ENCODE peak calls at places on chromosome 5, in nine cellular contexts. N is neural progenitor cell; C is GM23248; D is CD4-positive, alpha-beta memory T cell; O is endothelial cell of umbilical vein; G is osteoblast; H is CD8-positive, alpha-beta memory T cell; X is effector memory CD4-positive, alpha-beta T cell; W is breast epithelium. P is an unnamed sample.
A peak's percentile ranks its signal among the peaks of the same experiment; 100 is the strongest.

GRCh38 chr5:123511290-123511647 is 708 bp upstream of the CSNK1G3 start:
- DNase-seq in N (peak; percentile 17), C (peak; percentile 69), D (no peak), O (no peak), G (peak; percentile 72), H (no peak), X (no peak), W (no peak), P (no peak)

GRCh38 chr5:61333351-61334223 is 1.5 kb downstream of the ZSWIM6 start:
- DNase-seq in N (peak; percentile 68), C (peak; percentile 74), D (peak; percentile 56), O (peak; percentile 46), G (peak; percentile 83), H (peak; percentile 35), X (no peak), W (no peak), P (peak; percentile 29)

GRCh38 chr5:57082441-57083067 is 91.3 kb upstream of the GPBP1 start:
- DNase-seq in N (no peak), C (peak; percentile 34), D (no peak), O (peak; percentile 32), G (no peak), H (no peak), X (no peak), W (no peak), P (peak; percentile 4)

GRCh38 chr5:169631360-169631759 is 5.7 kb upstream of the DOCK2 start:
- DNase-seq in N (no peak), C (peak; percentile 78), D (no peak), O (no peak), G (no peak), H (no peak), X (no peak), W (no peak), P (no peak)

GRCh38 chr5:141420855-141421488 is at the start of gene PCDHGA11:
- DNase-seq in N (peak; percentile 57), C (peak; percentile 88), D (no peak), O (peak; percentile 78), G (peak; percentile 95), H (peak; percentile 26), X (no peak), W (no peak), P (no peak)

GRCh38 chr5:10235350-10235749 is 14.3 kb downstream of the ATPSCKMT start:
- DNase-seq in N (no peak), C (no peak), D (no peak), O (no peak), G (no peak), H (no peak), X (no peak), W (no peak), P (no peak)

GRCh38 chr5:178326054-178326715 is 93.6 kb upstream of the PHYKPL start:
- DNase-seq in N (no peak), C (no peak), D (no peak), O (no peak), G (no peak), H (no peak), X (no peak), W (no peak), P (no peak)

GRCh38 chr5:79931409-79931808 is 59.7 kb downstream of the MTX3 start:
- DNase-seq in N (no peak), C (no peak), D (no peak), O (no peak), G (no peak), H (no peak), X (no peak), W (no peak), P (no peak)

GRCh38 chr5:155915626-155916025 is 411.3 kb upstream of the SGCD start:
- DNase-seq in N (no peak), C (peak; percentile 8), D (no peak), O (no peak), G (no peak), H (no peak), X (no peak), W (no peak), P (no peak)

GRCh38 chr5:95966005-95966404 is 4.4 kb upstream of the ELL2 start:
- DNase-seq in N (no peak), C (no peak), D (no peak), O (no peak), G (no peak), H (no peak), X (no peak), W (no peak), P (no peak)

GRCh38 chr5:125484272-125485002 is 738.0 kb upstream of the ZNF608 start:
- DNase-seq in N (peak; percentile 9), C (peak; percentile 82), D (no peak), O (peak; percentile 92), G (peak; percentile 17), H (no peak), X (no peak), W (peak; percentile 40), P (no peak)

GRCh38 chr5:21817668-21818419 is 1035.3 kb downstream of the CDH12 start:
- DNase-seq in N (no peak), C (peak; percentile 51), D (no peak), O (peak; percentile 21), G (no peak), H (no peak), X (no peak), W (no peak), P (no peak)

GRCh38 chr5:179187229-179187678 is 127.1 kb downstream of the ZNF354C start:
- DNase-seq in N (no peak), C (no peak), D (no peak), O (no peak), G (peak; percentile 78), H (no peak), X (no peak), W (no peak), P (no peak)

GRCh38 chr5:177099422-177100093 is 12.8 kb downstream of the FGFR4 start:
- DNase-seq in N (peak; percentile 38), C (no peak), D (no peak), O (no peak), G (peak; percentile 59), H (no peak), X (no peak), W (no peak), P (no peak)

GRCh38 chr5:154077692-154078091 is 38.9 kb downstream of the MFAP3 start:
- DNase-seq in N (no peak), C (peak; percentile 58), D (no peak), O (no peak), G (no peak), H (no peak), X (no peak), W (no peak), P (no peak)

GRCh38 chr5:126481243-126481642 is 58.0 kb downstream of the GRAMD2B start:
- DNase-seq in N (no peak), C (peak; percentile 40), D (no peak), O (no peak), G (no peak), H (no peak), X (no peak), W (no peak), P (no peak)

GRCh38 chr5:41708604-41708940 is 161.7 kb downstream of the OXCT1 start:
- DNase-seq in N (no peak), C (no peak), D (no peak), O (no peak), G (no peak), H (no peak), X (no peak), W (no peak), P (no peak)

GRCh38 chr5:151520294-151520693 is 70.8 kb downstream of the FAT2 start:
- DNase-seq in N (peak; percentile 30), C (no peak), D (no peak), O (no peak), G (no peak), H (no peak), X (no peak), W (no peak), P (no peak)

GRCh38 chr5:173232499-173233346 is 2.3 kb downstream of the NKX2-5 start:
- DNase-seq in N (peak; percentile 73), C (peak; percentile 27), D (no peak), O (no peak), G (no peak), H (no peak), X (no peak), W (no peak), P (peak; percentile 20)
- H3K27me3 ChIP-seq in N (peaks cover 100% of the 10 kb centered on the region), C (peaks cover 93% of the 10 kb centered on the region), D (peaks cover 66% of the 10 kb centered on the region), O (peaks cover 98% of the 10 kb centered on the region), G (peaks cover 99% of the 10 kb centered on the region), H (peaks cover 50% of the 10 kb centered on the region), X (peaks cover 70% of the 10 kb centered on the region), W (peaks cover 13% of the 10 kb centered on the region), P (peaks cover 28% of the 10 kb centered on the region)

GRCh38 chr5:81534481-81534840 is 140.5 kb upstream of the ACOT12 start:
- DNase-seq in N (no peak), C (no peak), D (no peak), O (no peak), G (no peak), H (no peak), X (no peak), W (no peak), P (no peak)
- H3K4me3 ChIP-seq in N (no peak overlapping the region), C (no peak overlapping the region), D (no peak overlapping the region), O (no peak overlapping the region), G (no peak overlapping the region), H (no peak overlapping the region), X (no peak overlapping the region), W (no peak overlapping the region), P (no peak overlapping the region)

DNA sequence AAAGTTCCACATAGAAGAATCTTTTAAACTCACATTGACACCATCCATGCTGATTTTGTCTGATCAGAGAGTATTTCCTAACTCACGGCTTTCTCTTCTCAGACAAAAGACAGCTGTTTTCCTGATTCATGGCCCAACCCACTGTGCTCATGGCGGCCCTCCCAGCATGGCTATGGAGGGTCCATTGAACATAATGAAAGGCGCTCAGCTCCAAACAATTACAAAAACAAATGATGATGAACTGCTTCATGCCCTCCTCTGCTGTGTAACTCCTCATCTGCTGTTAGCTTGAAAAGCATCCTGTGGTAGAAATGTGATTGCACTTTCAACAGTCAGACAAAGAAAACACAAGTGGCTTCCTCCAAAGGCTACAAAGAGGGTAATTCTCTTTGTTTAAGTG is 673.8 kb downstream of the PRELID2 start:
- DNase-seq in N (peak; percentile 87), C (no peak), D (no peak), O (no peak), G (no peak), H (no peak), X (no peak), W (no peak), P (no peak)
- H3K27me3 ChIP-seq in N (peaks cover 38% of the 10 kb centered on the region), C (no peaks in the 10 kb centered on the region), D (no peaks in the 10 kb centered on the region), O (no peaks in the 10 kb centered on the region), G (no peaks in the 10 kb centered on the region), H (no peaks in the 10 kb centered on the region), X (no peaks in the 10 kb centered on the region), W (no peaks in the 10 kb centered on the region), P (no peaks in the 10 kb centered on the region)

DNA sequence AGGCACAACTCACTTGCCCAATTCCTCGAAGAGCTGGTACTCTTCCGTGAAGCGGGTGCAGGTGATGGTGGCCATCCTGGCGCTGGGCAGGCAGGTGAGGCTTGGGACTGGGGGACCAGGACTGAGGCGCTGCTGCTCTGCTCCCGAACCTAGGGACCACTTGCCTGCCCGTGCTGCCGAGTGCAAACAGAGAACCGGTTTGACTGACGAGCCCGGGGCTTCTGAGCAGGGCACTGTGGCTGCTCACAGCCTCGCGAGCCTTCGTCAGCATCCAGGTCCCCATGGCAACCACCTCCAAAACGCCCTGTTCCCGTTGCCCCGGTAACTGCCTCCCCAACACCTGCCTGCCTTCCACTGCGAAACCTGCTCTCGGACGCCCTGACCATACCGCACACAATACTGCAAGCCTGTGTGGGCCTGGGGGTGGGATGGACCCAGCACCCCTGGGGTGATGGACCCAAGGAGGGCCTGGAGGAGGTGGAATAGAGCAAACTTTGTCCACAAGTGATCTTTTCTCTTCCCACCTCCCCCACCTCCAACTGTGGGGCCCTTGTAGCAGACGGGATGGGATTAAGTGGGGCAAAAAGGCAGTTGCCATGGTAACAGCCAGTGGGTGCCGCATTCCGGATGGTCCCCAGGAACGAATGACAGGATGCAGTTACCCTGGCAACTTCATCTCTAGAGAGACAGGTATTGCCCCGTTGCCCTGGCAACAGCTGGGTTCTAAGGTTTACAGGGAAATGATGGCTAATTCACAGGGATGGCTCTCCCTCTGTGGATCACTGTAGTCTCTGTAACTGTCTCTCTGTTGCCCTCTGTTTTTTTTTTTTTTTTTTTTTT is at the start of gene CAMK2A:
- DNase-seq in N (peak; percentile 81), C (no peak), D (no peak), O (no peak), G (no peak), H (no peak), X (no peak), W (no peak), P (no peak)
- H3K4me3 ChIP-seq in N (no peak within 1 kb of the TSS), C (no peak within 1 kb of the TSS), D (no peak within 1 kb of the TSS), O (no peak within 1 kb of the TSS), G (no peak within 1 kb of the TSS), H (no peak within 1 kb of the TSS), X (no peak within 1 kb of the TSS), W (no peak within 1 kb of the TSS), P (no peak within 1 kb of the TSS)

P was measured in CD4-positive, CD25-positive, alpha-beta regulatory T cell.